ENCODE peak calls at places on chromosomes 12 and 14, in seven cellular contexts. One of them, this sample, is unnamed.

GRCh38 chr14:104746071-104746545 is 6.8 kb upstream of the SIVA1 start:
- DNase-seq in IMR-90: no peak
- DNase-seq in GM13977: no peak
- DNase-seq in left ventricle myocardium inferior: no peak
- DNase-seq in mammary epithelial cell: no peak
- DNase-seq in sigmoid colon: no peak
- DNase-seq in endothelial cell: no peak
- DNase-seq in this sample: no peak

GRCh38 chr12:11727133-11727664 is 77.7 kb downstream of the ETV6 start:
- DNase-seq in IMR-90: no peak
- DNase-seq in GM13977: no peak
- DNase-seq in left ventricle myocardium inferior: no peak
- DNase-seq in mammary epithelial cell: no peak
- DNase-seq in sigmoid colon: no peak
- DNase-seq in endothelial cell: no peak
- DNase-seq in this sample: no peak

GRCh38 chr14:26867171-26867757 is 269.4 kb upstream of the NOVA1 start:
- DNase-seq in IMR-90: no peak
- DNase-seq in GM13977: no peak
- DNase-seq in left ventricle myocardium inferior: no peak
- DNase-seq in mammary epithelial cell: no peak
- DNase-seq in sigmoid colon: no peak
- DNase-seq in endothelial cell: no peak
- DNase-seq in this sample: peak

GRCh38 chr14:80906946-80907345 is 34.6 kb downstream of the CEP128 start:
- DNase-seq in IMR-90: peak
- DNase-seq in GM13977: no peak
- DNase-seq in left ventricle myocardium inferior: no peak
- DNase-seq in mammary epithelial cell: no peak
- DNase-seq in sigmoid colon: no peak
- DNase-seq in endothelial cell: no peak
- DNase-seq in this sample: no peak

GRCh38 chr12:108572166-108572790 is 9.9 kb downstream of the ISCU start:
- DNase-seq in IMR-90: no peak
- DNase-seq in GM13977: peak
- DNase-seq in left ventricle myocardium inferior: no peak
- DNase-seq in mammary epithelial cell: no peak
- DNase-seq in sigmoid colon: no peak
- DNase-seq in endothelial cell: no peak
- DNase-seq in this sample: no peak

GRCh38 chr12:33296529-33296928 is 143.1 kb downstream of the SYT10 start:
- DNase-seq in IMR-90: no peak
- DNase-seq in GM13977: no peak
- DNase-seq in left ventricle myocardium inferior: no peak
- DNase-seq in mammary epithelial cell: no peak
- DNase-seq in sigmoid colon: no peak
- DNase-seq in endothelial cell: no peak
- DNase-seq in this sample: no peak

GRCh38 chr14:82180057-82180620 is 646.5 kb upstream of the SEL1L start:
- DNase-seq in IMR-90: no peak
- DNase-seq in GM13977: no peak
- DNase-seq in left ventricle myocardium inferior: no peak
- DNase-seq in mammary epithelial cell: no peak
- DNase-seq in sigmoid colon: no peak
- DNase-seq in endothelial cell: no peak
- DNase-seq in this sample: no peak

GRCh38 chr12:15590180-15590826 is 198.9 kb downstream of the EPS8 start:
- DNase-seq in IMR-90: peak
- DNase-seq in GM13977: peak
- DNase-seq in left ventricle myocardium inferior: no peak
- DNase-seq in mammary epithelial cell: peak
- DNase-seq in sigmoid colon: peak
- DNase-seq in endothelial cell: peak
- DNase-seq in this sample: peak

GRCh38 chr12:115618105-115618504 is 659.4 kb downstream of the MED13L start:
- DNase-seq in IMR-90: no peak
- DNase-seq in GM13977: no peak
- DNase-seq in left ventricle myocardium inferior: no peak
- DNase-seq in mammary epithelial cell: no peak
- DNase-seq in sigmoid colon: no peak
- DNase-seq in endothelial cell: no peak
- DNase-seq in this sample: no peak

GRCh38 chr12:69196302-69197288 is 42.8 kb upstream of the CPSF6 start:
- DNase-seq in IMR-90: peak
- DNase-seq in GM13977: no peak
- DNase-seq in left ventricle myocardium inferior: no peak
- DNase-seq in mammary epithelial cell: peak
- DNase-seq in sigmoid colon: no peak
- DNase-seq in endothelial cell: no peak
- DNase-seq in this sample: peak

GRCh38 chr12:86290615-86291014 is 34.4 kb upstream of the MGAT4C start:
- DNase-seq in IMR-90: peak
- DNase-seq in GM13977: no peak
- DNase-seq in left ventricle myocardium inferior: no peak
- DNase-seq in mammary epithelial cell: no peak
- DNase-seq in sigmoid colon: no peak
- DNase-seq in endothelial cell: no peak
- DNase-seq in this sample: no peak

GRCh38 chr14:101731187-101732080 is 30.1 kb upstream of the PPP2R5C start:
- DNase-seq in IMR-90: peak
- DNase-seq in GM13977: peak
- DNase-seq in left ventricle myocardium inferior: no peak
- DNase-seq in mammary epithelial cell: peak
- DNase-seq in sigmoid colon: peak
- DNase-seq in endothelial cell: no peak
- DNase-seq in this sample: peak

GRCh38 chr12:71303199-71303598 is 136.4 kb upstream of the LGR5 start:
- DNase-seq in IMR-90: no peak
- DNase-seq in GM13977: no peak
- DNase-seq in left ventricle myocardium inferior: no peak
- DNase-seq in mammary epithelial cell: peak
- DNase-seq in sigmoid colon: no peak
- DNase-seq in endothelial cell: no peak
- DNase-seq in this sample: peak

GRCh38 chr14:40630471-40630870 is 976.2 kb upstream of the LRFN5 start:
- DNase-seq in IMR-90: no peak
- DNase-seq in GM13977: no peak
- DNase-seq in left ventricle myocardium inferior: no peak
- DNase-seq in mammary epithelial cell: no peak
- DNase-seq in sigmoid colon: no peak
- DNase-seq in endothelial cell: no peak
- DNase-seq in this sample: no peak

GRCh38 chr14:72743626-72744025 is 150.3 kb downstream of the DPF3 start:
- DNase-seq in IMR-90: no peak
- DNase-seq in GM13977: no peak
- DNase-seq in left ventricle myocardium inferior: no peak
- DNase-seq in mammary epithelial cell: no peak
- DNase-seq in sigmoid colon: no peak
- DNase-seq in endothelial cell: no peak
- DNase-seq in this sample: no peak

GRCh38 chr14:99915305-99916090 is 122.3 kb downstream of the EML1 start:
- DNase-seq in IMR-90: no peak
- DNase-seq in GM13977: no peak
- DNase-seq in left ventricle myocardium inferior: no peak
- DNase-seq in mammary epithelial cell: no peak
- DNase-seq in sigmoid colon: no peak
- DNase-seq in endothelial cell: no peak
- DNase-seq in this sample: no peak

GRCh38 chr12:55937956-55938355 is 7.0 kb downstream of the DGKA start:
- DNase-seq in IMR-90: peak
- DNase-seq in GM13977: no peak
- DNase-seq in left ventricle myocardium inferior: no peak
- DNase-seq in mammary epithelial cell: peak
- DNase-seq in sigmoid colon: no peak
- DNase-seq in endothelial cell: no peak
- DNase-seq in this sample: peak

DNA sequence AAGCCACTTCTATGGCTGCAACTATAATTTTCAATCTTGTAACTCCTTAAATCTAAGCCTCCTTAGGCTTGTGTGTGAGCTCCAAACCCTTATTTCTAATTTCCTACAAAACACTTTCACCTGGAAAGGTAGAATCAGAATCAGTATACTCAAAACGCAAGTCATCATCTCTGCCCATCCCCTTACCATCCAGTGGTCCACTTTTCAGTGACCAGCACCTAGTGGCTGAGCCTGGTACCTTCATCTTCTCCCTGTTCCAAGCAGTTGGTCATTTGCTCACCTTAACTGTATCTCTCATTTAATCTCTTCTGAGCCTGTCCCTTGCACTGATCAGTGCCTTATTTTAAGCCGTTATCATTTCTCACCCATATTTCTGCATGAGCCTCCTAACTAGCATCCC is 107.9 kb downstream of the PPM1H start:
- DNase-seq in IMR-90: no peak
- DNase-seq in GM13977: no peak
- DNase-seq in left ventricle myocardium inferior: no peak
- DNase-seq in mammary epithelial cell: no peak
- DNase-seq in sigmoid colon: no peak
- DNase-seq in endothelial cell: no peak
- DNase-seq in this sample: no peak
- TF ChIP-seq CTCF in IMR-90: no peak
- TF ChIP-seq CTCF in GM13977: no peak
- TF ChIP-seq CTCF in left ventricle myocardium inferior: no peak
- TF ChIP-seq CTCF in mammary epithelial cell: peak
- TF ChIP-seq CTCF in sigmoid colon: no peak
- TF ChIP-seq CTCF in endothelial cell: peak
- TF ChIP-seq CTCF in this sample: no peak

GRCh38 chr12:131990980-131991305 is 41.2 kb downstream of the EP400 start:
- DNase-seq in IMR-90: no peak
- DNase-seq in GM13977: no peak
- DNase-seq in left ventricle myocardium inferior: no peak
- DNase-seq in mammary epithelial cell: no peak
- DNase-seq in sigmoid colon: no peak
- DNase-seq in endothelial cell: no peak
- DNase-seq in this sample: no peak

GRCh38 chr12:131991816-131992430 is 42.2 kb downstream of the EP400 start:
- DNase-seq in IMR-90: no peak
- DNase-seq in GM13977: no peak
- DNase-seq in left ventricle myocardium inferior: no peak
- DNase-seq in mammary epithelial cell: no peak
- DNase-seq in sigmoid colon: no peak
- DNase-seq in endothelial cell: no peak
- DNase-seq in this sample: no peak

GRCh38 chr12:131990066-131990979 is 40.6 kb downstream of the EP400 start:
- DNase-seq in IMR-90: no peak
- DNase-seq in GM13977: no peak
- DNase-seq in left ventricle myocardium inferior: no peak
- DNase-seq in mammary epithelial cell: no peak
- DNase-seq in sigmoid colon: no peak
- DNase-seq in endothelial cell: no peak
- DNase-seq in this sample: no peak

GRCh38 chr12:131989021-131989420 is 39.3 kb downstream of the EP400 start:
- DNase-seq in IMR-90: no peak
- DNase-seq in GM13977: no peak
- DNase-seq in left ventricle myocardium inferior: no peak
- DNase-seq in mammary epithelial cell: no peak
- DNase-seq in sigmoid colon: no peak
- DNase-seq in endothelial cell: no peak
- DNase-seq in this sample: no peak

GRCh38 chr12:131994589-131994988 is 44.8 kb downstream of the EP400 start:
- DNase-seq in IMR-90: no peak
- DNase-seq in GM13977: peak
- DNase-seq in left ventricle myocardium inferior: no peak
- DNase-seq in mammary epithelial cell: no peak
- DNase-seq in sigmoid colon: no peak
- DNase-seq in endothelial cell: no peak
- DNase-seq in this sample: no peak
- TF ChIP-seq CTCF in IMR-90: no peak
- TF ChIP-seq CTCF in GM13977: no peak
- TF ChIP-seq CTCF in left ventricle myocardium inferior: no peak
- TF ChIP-seq CTCF in mammary epithelial cell: no peak
- TF ChIP-seq CTCF in sigmoid colon: no peak
- TF ChIP-seq CTCF in endothelial cell: no peak
- TF ChIP-seq CTCF in this sample: no peak

DNA sequence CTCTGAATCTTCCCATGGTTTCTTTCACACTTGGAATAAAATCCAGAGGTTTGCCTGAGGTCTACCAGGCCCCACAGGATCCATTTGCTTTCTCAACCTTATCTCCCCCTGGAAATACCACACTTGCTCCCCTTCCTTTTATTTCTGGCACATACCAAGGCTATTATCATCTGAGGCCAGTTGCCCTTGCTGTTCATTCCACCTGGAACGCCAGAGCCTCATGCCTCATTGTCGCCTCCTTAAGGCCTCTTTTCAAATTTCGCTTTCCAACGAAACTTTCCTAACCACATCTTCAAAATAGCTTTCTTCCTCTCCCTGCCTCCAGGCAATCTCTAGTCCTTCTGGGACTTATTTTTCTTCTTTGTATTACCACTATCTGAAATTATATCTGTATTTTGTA is 11.2 kb upstream of the LRIG3 start:
- DNase-seq in IMR-90: no peak
- DNase-seq in GM13977: no peak
- DNase-seq in left ventricle myocardium inferior: no peak
- DNase-seq in mammary epithelial cell: no peak
- DNase-seq in sigmoid colon: no peak
- DNase-seq in endothelial cell: no peak
- DNase-seq in this sample: no peak
- TF ChIP-seq CTCF in IMR-90: no peak
- TF ChIP-seq CTCF in GM13977: peak
- TF ChIP-seq CTCF in left ventricle myocardium inferior: no peak
- TF ChIP-seq CTCF in mammary epithelial cell: no peak
- TF ChIP-seq CTCF in sigmoid colon: no peak
- TF ChIP-seq CTCF in endothelial cell: no peak
- TF ChIP-seq CTCF in this sample: no peak

GRCh38 chr14:68893566-68893965 is 85.5 kb downstream of the ACTN1 start:
- DNase-seq in IMR-90: no peak
- DNase-seq in GM13977: no peak
- DNase-seq in left ventricle myocardium inferior: no peak
- DNase-seq in mammary epithelial cell: no peak
- DNase-seq in sigmoid colon: peak
- DNase-seq in endothelial cell: no peak
- DNase-seq in this sample: no peak

GRCh38 chr14:68895304-68895703 is 83.8 kb downstream of the ACTN1 start:
- DNase-seq in IMR-90: no peak
- DNase-seq in GM13977: no peak
- DNase-seq in left ventricle myocardium inferior: no peak
- DNase-seq in mammary epithelial cell: no peak
- DNase-seq in sigmoid colon: no peak
- DNase-seq in endothelial cell: no peak
- DNase-seq in this sample: no peak

GRCh38 chr14:68896132-68896531 is 83.0 kb downstream of the ACTN1 start:
- DNase-seq in IMR-90: no peak
- DNase-seq in GM13977: no peak
- DNase-seq in left ventricle myocardium inferior: no peak
- DNase-seq in mammary epithelial cell: no peak
- DNase-seq in sigmoid colon: no peak
- DNase-seq in endothelial cell: no peak
- DNase-seq in this sample: no peak

GRCh38 chr14:68894123-68894522 is 85.0 kb downstream of the ACTN1 start:
- DNase-seq in IMR-90: peak
- DNase-seq in GM13977: no peak
- DNase-seq in left ventricle myocardium inferior: no peak
- DNase-seq in mammary epithelial cell: no peak
- DNase-seq in sigmoid colon: peak
- DNase-seq in endothelial cell: no peak
- DNase-seq in this sample: no peak

DNA sequence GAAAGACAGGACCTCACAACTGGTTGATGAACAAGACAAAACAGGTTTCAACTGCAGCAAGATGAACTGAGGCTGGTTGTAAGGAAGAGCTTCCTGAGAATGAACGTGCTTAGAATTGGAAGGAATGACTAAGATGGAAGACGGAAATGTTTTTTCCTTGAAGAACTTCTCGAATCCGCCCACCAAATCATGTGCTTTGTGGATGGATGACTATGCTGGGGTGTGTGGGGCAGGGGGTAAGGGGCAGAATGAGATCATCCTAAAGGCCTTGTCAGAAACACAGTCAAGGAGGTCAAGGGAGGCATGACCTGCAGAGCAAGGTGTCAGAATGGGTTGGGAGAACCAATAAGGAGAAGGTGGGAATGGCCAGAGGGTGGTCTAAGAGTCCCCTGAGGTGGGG is 84.3 kb downstream of the ACTN1 start:
- DNase-seq in IMR-90: peak
- DNase-seq in GM13977: no peak
- DNase-seq in left ventricle myocardium inferior: no peak
- DNase-seq in mammary epithelial cell: peak
- DNase-seq in sigmoid colon: no peak
- DNase-seq in endothelial cell: no peak
- DNase-seq in this sample: no peak
- TF ChIP-seq CTCF in IMR-90: no peak
- TF ChIP-seq CTCF in GM13977: no peak
- TF ChIP-seq CTCF in left ventricle myocardium inferior: no peak
- TF ChIP-seq CTCF in mammary epithelial cell: no peak
- TF ChIP-seq CTCF in sigmoid colon: no peak
- TF ChIP-seq CTCF in endothelial cell: no peak
- TF ChIP-seq CTCF in this sample: no peak